ENCODE peak calls at places on chromosomes 7 and 10, in nine cellular contexts. Z is gastrocnemius medialis, B is SK-N-SH, Y is choroid plexus epithelial cell, D is tibial nerve, I is A549, U is sigmoid colon, M is fibroblast of pulmonary artery, A is HCT116. K is an unnamed sample.

GRCh38 chr10:114767101-114767588 is 54.4 kb upstream of the FHIP2A start:
- DNase-seq in Y (peak; percentile 58), D (no peak), I (peak; percentile 24), Z (no peak), A (no peak), M (peak; percentile 21), U (no peak), B (peak; percentile 47), K (no peak)

GRCh38 chr10:75788394-75789205 is 357.2 kb downstream of the LRMDA start:
- DNase-seq in I (no peak), Z (peak; percentile 14), A (no peak), B (no peak), Y (peak; percentile 36), D (no peak), U (no peak), M (peak; percentile 76), K (no peak)

GRCh38 chr7:73599151-73599882 is 20.9 kb upstream of the TBL2 start:
- DNase-seq in I (no peak), Y (no peak), B (no peak), D (no peak), A (no peak), Z (no peak), M (no peak), U (no peak), K (no peak)

GRCh38 chr10:97861351-97861750 is 11.7 kb downstream of the GOLGA7B start:
- DNase-seq in B (peak; percentile 47), Y (peak; percentile 45), A (no peak), I (peak; percentile 93), M (peak; percentile 18), D (no peak), U (no peak), Z (peak; percentile 54), K (no peak)

GRCh38 chr7:94698275-94698674 is 42.3 kb upstream of the SGCE start:
- DNase-seq in Z (no peak), I (peak; percentile 7), Y (peak; percentile 95), U (no peak), D (no peak), B (no peak), M (peak; percentile 91), A (peak; percentile 13), K (no peak)

GRCh38 chr10:114244126-114244525 is 5.1 kb downstream of the VWA2 start:
- DNase-seq in D (no peak), Y (no peak), U (no peak), A (no peak), Z (no peak), I (no peak), M (no peak), B (no peak), K (no peak)

GRCh38 chr7:34191041-34191440 is 285.7 kb downstream of the BMPER start:
- DNase-seq in A (no peak), D (no peak), Z (no peak), M (no peak), Y (no peak), U (no peak), I (no peak), B (no peak), K (no peak)

GRCh38 chr7:119964640-119965542 is 308.1 kb upstream of the KCND2 start:
- DNase-seq in I (no peak), D (no peak), Z (no peak), B (no peak), M (peak; percentile 70), Y (peak; percentile 37), A (no peak), U (no peak), K (no peak)

GRCh38 chr7:44636041-44636580 is 29.7 kb downstream of the OGDH start:
- DNase-seq in U (no peak), A (no peak), D (no peak), Z (no peak), Y (no peak), B (no peak), I (no peak), M (no peak), K (no peak)

GRCh38 chr7:47357863-47358262 is 224.0 kb downstream of the TNS3 start:
- DNase-seq in Z (no peak), U (no peak), I (no peak), A (no peak), M (no peak), Y (no peak), D (no peak), B (no peak), K (peak; percentile 27)

GRCh38 chr7:154640266-154640865 is 362.6 kb downstream of the PAXIP1 start:
- DNase-seq in Z (no peak), I (peak; percentile 6), U (no peak), B (peak; percentile 69), M (no peak), A (no peak), Y (no peak), D (no peak), K (no peak)

GRCh38 chr7:50349963-50350944 is 45.7 kb downstream of the IKZF1 start:
- DNase-seq in M (no peak), B (no peak), A (no peak), Y (no peak), U (peak; percentile 60), I (no peak), D (no peak), Z (no peak), K (peak; percentile 93)

GRCh38 chr7:15457959-15458955 is 103.6 kb downstream of the AGMO start:
- DNase-seq in Y (no peak), M (no peak), D (no peak), I (no peak), Z (no peak), B (no peak), A (no peak), U (no peak), K (no peak)

GRCh38 chr7:129780257-129781127 is 169.0 kb downstream of the NRF1 start:
- DNase-seq in M (no peak), D (no peak), B (peak; percentile 83), U (no peak), Z (peak; percentile 37), Y (no peak), I (peak; percentile 98), A (peak; percentile 75), K (peak; percentile 67)

GRCh38 chr10:109866168-109866994 is 56.9 kb downstream of the XPNPEP1 start:
- DNase-seq in Z (no peak), D (no peak), B (peak; percentile 39), Y (peak; percentile 42), I (no peak), M (peak; percentile 62), A (peak; percentile 6), U (no peak), K (no peak)

GRCh38 chr7:45469103-45469502 is 105.1 kb upstream of the ADCY1 start:
- DNase-seq in U (no peak), B (no peak), I (no peak), Z (no peak), Y (no peak), D (no peak), A (no peak), M (no peak), K (no peak)

GRCh38 chr7:37211097-37211496 is 237.6 kb downstream of the ELMO1 start:
- DNase-seq in Z (peak; percentile 19), A (no peak), M (peak; percentile 78), B (no peak), U (peak; percentile 84), I (no peak), Y (peak; percentile 56), D (peak; percentile 53), K (no peak)

GRCh38 chr10:85995791-85996190 is 370.8 kb downstream of the GRID1 start:
- DNase-seq in Z (no peak), U (no peak), Y (peak; percentile 21), A (peak; percentile 29), D (no peak), I (peak; percentile 53), B (peak; percentile 29), M (peak; percentile 11), K (peak; percentile 43)

GRCh38 chr10:130213286-130214080 is 77.3 kb downstream of the GLRX3 start:
- DNase-seq in A (no peak), U (no peak), D (no peak), Z (no peak), B (no peak), Y (no peak), M (no peak), I (no peak), K (no peak)

GRCh38 chr10:76583711-76584161 is 1053.9 kb downstream of the KCNMA1 start:
- DNase-seq in D (no peak), I (peak; percentile 38), Z (no peak), Y (peak; percentile 93), U (no peak), B (no peak), A (no peak), M (peak; percentile 89), K (no peak)

DNA sequence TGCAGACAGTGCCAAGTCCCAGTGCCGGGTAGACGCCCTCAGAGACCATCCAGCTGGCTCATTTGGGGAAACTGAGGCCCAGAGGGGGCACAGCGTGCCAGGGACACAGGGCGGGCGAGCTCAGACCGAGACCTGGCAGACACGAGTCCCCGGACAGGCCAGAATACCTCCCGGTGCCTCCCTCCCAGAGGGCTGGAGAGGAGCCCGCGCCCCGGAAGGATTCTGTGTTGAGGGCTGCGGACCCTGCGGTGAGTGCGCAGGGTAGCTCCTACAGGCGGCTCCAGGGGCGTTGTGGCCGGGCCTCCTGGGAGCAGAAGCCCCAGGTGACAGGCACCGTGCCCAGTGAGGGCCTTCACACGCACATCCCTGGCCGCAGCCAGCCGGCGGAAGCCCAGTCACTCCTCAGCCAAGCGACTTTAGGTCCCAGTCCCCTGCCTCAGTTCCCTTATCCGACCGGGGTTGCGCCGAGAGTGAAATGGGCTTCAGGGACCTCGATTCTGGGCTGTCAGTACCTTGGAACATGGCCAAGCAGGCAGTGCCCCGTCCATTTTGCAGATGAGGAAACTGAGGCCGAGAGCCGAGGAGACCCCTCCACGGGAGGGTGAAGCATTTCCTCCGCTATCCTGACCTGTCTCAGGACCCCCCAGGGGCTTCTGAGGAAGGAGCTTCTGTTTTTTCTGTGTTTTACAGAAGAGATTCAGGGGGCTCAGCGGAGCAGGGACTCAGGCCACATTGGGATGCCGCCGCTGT is 73.6 kb downstream of the ELFN1 start:
- DNase-seq in Z (no peak), U (no peak), A (no peak), I (no peak), B (peak; percentile 66), D (no peak), M (no peak), Y (no peak), K (no peak)
- H3K4me3 ChIP-seq in Z (no peak overlapping the region), U (no peak overlapping the region), A (no peak overlapping the region), I (no peak overlapping the region), B (no peak overlapping the region), D (no peak overlapping the region), M (no peak overlapping the region), Y (no peak overlapping the region), K (no peak overlapping the region)

GRCh38 chr7:140304071-140304799 is 94.1 kb downstream of the SLC37A3 start:
- DNase-seq in D (no peak), Z (no peak), A (no peak), U (no peak), I (no peak), M (peak; percentile 37), Y (peak; percentile 70), B (peak; percentile 46), K (peak; percentile 58)
- TF ChIP-seq CTCF in D (peak; percentile 22), Z (no peak), A (peak; percentile 23), U (no peak), I (peak; percentile 58), M (peak; percentile 14), Y (peak; percentile 60), B (peak; percentile 22), K (peak; percentile 44)

GRCh38 chr7:137933270-137934017 is 68.4 kb downstream of the CREB3L2 start:
- DNase-seq in Z (peak; percentile 25), I (no peak), B (peak; percentile 47), U (peak; percentile 77), D (no peak), M (peak; percentile 42), A (no peak), Y (peak; percentile 81), K (no peak)
- H3K4me3 ChIP-seq in Z (no peak overlapping the region), I (no peak overlapping the region), B (no peak overlapping the region), U (no peak overlapping the region), D (no peak overlapping the region), M (no peak overlapping the region), A (no peak overlapping the region), Y (no peak overlapping the region), K (no peak overlapping the region)

GRCh38 chr7:149860821-149861727 is 12.7 kb upstream of the ATP6V0E2 start:
- DNase-seq in I (peak; percentile 23), Y (no peak), D (no peak), B (peak; percentile 65), Z (no peak), A (no peak), M (no peak), U (no peak), K (no peak)
- TF ChIP-seq CTCF in I (peak; percentile 43), Y (peak; percentile 44), D (no peak), B (peak; percentile 37), Z (peak; percentile 13), A (peak; percentile 55), M (peak; percentile 28), U (no peak), K (peak; percentile 23)